ENCODE peak calls at places on chromosomes 11 and 22, in nine cellular contexts. C is CD8-positive, alpha-beta memory T cell; F is heart left ventricle; B is H9; H is thoracic aorta; P is ovary; Y is IMR-90; V is CD4-positive, CD25-positive, alpha-beta regulatory T cell; Z is heart right ventricle. K is an unnamed sample.
A peak's percentile ranks its signal among the peaks of the same experiment; 100 is the strongest.

GRCh38 chr22:39446239-39446721 is 10.5 kb upstream of the MGAT3 start:
- DNase-seq in C (peak; percentile 40), F (no peak), B (peak; percentile 74), H (no peak), P (no peak), Y (no peak), V (no peak), Z (no peak), K (no peak)

GRCh38 chr22:25081409-25081824 is 118.2 kb upstream of the CRYBB3 start:
- DNase-seq in C (peak; percentile 66), F (no peak), B (no peak), H (no peak), P (no peak), Y (peak; percentile 4), V (peak; percentile 73), Z (no peak), K (peak; percentile 30)

GRCh38 chr11:27977031-27977430 is 130.9 kb downstream of the KIF18A start:
- DNase-seq in C (no peak), F (no peak), B (no peak), H (no peak), P (no peak), Y (peak; percentile 17), V (no peak), Z (no peak), K (peak; percentile 50)

GRCh38 chr11:130237282-130238006 is 77.3 kb downstream of the ZBTB44 start:
- DNase-seq in C (no peak), F (no peak), B (no peak), H (no peak), P (no peak), Y (peak; percentile 14), V (no peak), Z (no peak), K (no peak)

GRCh38 chr11:68006606-68007166 is 2.8 kb upstream of the UNC93B1 start:
- DNase-seq in C (no peak), F (no peak), B (no peak), H (no peak), P (no peak), Y (no peak), V (no peak), Z (peak; percentile 4), K (no peak)

GRCh38 chr11:8777907-8778767 is 95.5 kb downstream of the RPL27A start:
- DNase-seq in C (no peak), F (peak; percentile 74), B (no peak), H (peak; percentile 53), P (peak; percentile 84), Y (peak; percentile 71), V (no peak), Z (peak; percentile 62), K (peak; percentile 50)

GRCh38 chr11:125063429-125064043 is 431 bp downstream of the SLC37A2 start:
- DNase-seq in C (peak; percentile 30), F (no peak), B (peak; percentile 56), H (no peak), P (no peak), Y (no peak), V (peak; percentile 13), Z (no peak), K (no peak)

GRCh38 chr11:111177037-111177988 is 68.2 kb upstream of the POU2AF2 start:
- DNase-seq in C (no peak), F (no peak), B (no peak), H (no peak), P (no peak), Y (no peak), V (no peak), Z (no peak), K (no peak)

GRCh38 chr22:44494497-44494896 is 3.5 kb downstream of the RTL6 start:
- DNase-seq in C (no peak), F (no peak), B (no peak), H (no peak), P (no peak), Y (no peak), V (no peak), Z (no peak), K (no peak)

GRCh38 chr11:122791836-122792235 is 46.5 kb upstream of the CRTAM start:
- DNase-seq in C (no peak), F (no peak), B (no peak), H (no peak), P (no peak), Y (peak; percentile 78), V (no peak), Z (no peak), K (no peak)

GRCh38 chr22:38269466-38269865 is 3.3 kb downstream of the TMEM184B start:
- DNase-seq in C (no peak), F (no peak), B (peak; percentile 13), H (no peak), P (no peak), Y (no peak), V (no peak), Z (no peak), K (no peak)

GRCh38 chr22:20128902-20129746 is 2.5 kb upstream of the ZDHHC8 start:
- DNase-seq in C (peak; percentile 74), F (no peak), B (peak; percentile 75), H (no peak), P (no peak), Y (peak; percentile 23), V (peak; percentile 57), Z (no peak), K (peak; percentile 20)

GRCh38 chr22:23216331-23217170 is 36.2 kb downstream of the BCR start:
- DNase-seq in C (peak; percentile 58), F (no peak), B (no peak), H (no peak), P (peak; percentile 23), Y (no peak), V (peak; percentile 79), Z (no peak), K (no peak)

GRCh38 chr11:35418847-35419712 is at the start of gene SLC1A2:
- DNase-seq in C (no peak), F (peak; percentile 66), B (peak; percentile 65), H (no peak), P (no peak), Y (peak; percentile 19), V (peak; percentile 26), Z (peak; percentile 25), K (no peak)

DNA sequence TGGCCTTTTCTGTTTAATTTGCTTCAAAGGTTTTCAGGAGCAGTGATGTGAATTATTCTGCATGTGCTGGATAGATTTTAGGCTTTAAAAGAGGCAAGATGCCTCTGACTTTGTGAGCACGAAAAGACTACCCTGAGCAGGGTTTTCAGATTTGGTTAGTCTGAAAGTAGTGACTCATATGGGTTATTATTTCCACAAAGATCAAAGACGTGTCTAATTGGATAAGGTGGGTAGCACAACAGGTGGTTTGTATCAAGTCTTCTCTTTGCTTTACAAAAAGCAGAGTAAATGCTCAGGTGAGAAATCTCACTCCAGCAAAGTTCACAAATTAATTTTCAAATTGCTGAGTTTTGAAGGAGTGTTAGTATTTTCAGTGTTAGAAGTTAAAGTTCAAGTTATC is 37.6 kb upstream of the DBX1 start:
- DNase-seq in C (no peak), F (no peak), B (no peak), H (no peak), P (no peak), Y (no peak), V (peak; percentile 3), Z (no peak), K (no peak)
- H3K27me3 ChIP-seq in C (no peaks in the 10 kb centered on the region), F (no peaks in the 10 kb centered on the region), B (peaks cover 50% of the 10 kb centered on the region), H (no peaks in the 10 kb centered on the region), P (no peaks in the 10 kb centered on the region), Y (peaks cover 13% of the 10 kb centered on the region), V (peaks cover 6% of the 10 kb centered on the region), Z (peaks cover 50% of the 10 kb centered on the region), K (no peaks in the 10 kb centered on the region)

GRCh38 chr11:69841859-69842698 is 22.9 kb upstream of the FGF3 start:
- DNase-seq in C (no peak), F (no peak), B (peak; percentile 75), H (no peak), P (peak; percentile 4), Y (peak; percentile 13), V (peak; percentile 34), Z (no peak), K (no peak)
- H3K27me3 ChIP-seq in C (no peaks in the 10 kb centered on the region), F (no peaks in the 10 kb centered on the region), B (no peaks in the 10 kb centered on the region), H (no peaks in the 10 kb centered on the region), P (no peaks in the 10 kb centered on the region), Y (peaks cover 45% of the 10 kb centered on the region), V (no peaks in the 10 kb centered on the region), Z (peaks cover 44% of the 10 kb centered on the region), K (no peaks in the 10 kb centered on the region)

GRCh38 chr11:18769802-18770456 is 21.7 kb downstream of the PTPN5 start:
- DNase-seq in C (no peak), F (no peak), B (peak; percentile 76), H (no peak), P (no peak), Y (no peak), V (no peak), Z (no peak), K (no peak)
- H3K27me3 ChIP-seq in C (no peaks in the 10 kb centered on the region), F (no peaks in the 10 kb centered on the region), B (no peaks in the 10 kb centered on the region), H (no peaks in the 10 kb centered on the region), P (no peaks in the 10 kb centered on the region), Y (peaks cover 35% of the 10 kb centered on the region), V (peaks cover 3% of the 10 kb centered on the region), Z (no peaks in the 10 kb centered on the region), K (no peaks in the 10 kb centered on the region)

GRCh38 chr11:83026229-83026628 is 45.5 kb downstream of the RAB30 start:
- DNase-seq in C (no peak), F (no peak), B (no peak), H (no peak), P (no peak), Y (no peak), V (no peak), Z (no peak), K (no peak)
- H3K27me3 ChIP-seq in C (no peaks in the 10 kb centered on the region), F (no peaks in the 10 kb centered on the region), B (no peaks in the 10 kb centered on the region), H (no peaks in the 10 kb centered on the region), P (no peaks in the 10 kb centered on the region), Y (no peaks in the 10 kb centered on the region), V (no peaks in the 10 kb centered on the region), Z (no peaks in the 10 kb centered on the region), K (no peaks in the 10 kb centered on the region)

GRCh38 chr11:117744471-117745280 is 52.3 kb downstream of the DSCAML1 start:
- DNase-seq in C (no peak), F (no peak), B (no peak), H (no peak), P (no peak), Y (no peak), V (no peak), Z (no peak), K (peak; percentile 7)
- H3K27me3 ChIP-seq in C (peaks cover 7% of the 10 kb centered on the region), F (no peaks in the 10 kb centered on the region), B (no peaks in the 10 kb centered on the region), H (no peaks in the 10 kb centered on the region), P (no peaks in the 10 kb centered on the region), Y (peaks cover 2% of the 10 kb centered on the region), V (peaks cover 6% of the 10 kb centered on the region), Z (no peaks in the 10 kb centered on the region), K (peaks cover 4% of the 10 kb centered on the region)

GRCh38 chr22:17479129-17479528 is 84.2 kb upstream of the SLC25A18 start:
- DNase-seq in C (no peak), F (no peak), B (no peak), H (no peak), P (no peak), Y (no peak), V (no peak), Z (no peak), K (no peak)

GRCh38 chr22:17475318-17476212 is 87.7 kb upstream of the SLC25A18 start:
- DNase-seq in C (no peak), F (no peak), B (no peak), H (no peak), P (no peak), Y (no peak), V (no peak), Z (no peak), K (no peak)

GRCh38 chr22:17477401-17477833 is 85.9 kb upstream of the SLC25A18 start:
- DNase-seq in C (no peak), F (peak; percentile 71), B (no peak), H (no peak), P (no peak), Y (no peak), V (no peak), Z (peak; percentile 29), K (no peak)

GRCh38 chr22:17472886-17473285 is 90.4 kb upstream of the SLC25A18 start:
- DNase-seq in C (no peak), F (no peak), B (no peak), H (no peak), P (no peak), Y (no peak), V (no peak), Z (no peak), K (no peak)

GRCh38 chr22:17476838-17477237 is 86.5 kb upstream of the SLC25A18 start:
- DNase-seq in C (no peak), F (no peak), B (no peak), H (no peak), P (no peak), Y (no peak), V (no peak), Z (no peak), K (no peak)
- H3K27me3 ChIP-seq in C (no peaks in the 10 kb centered on the region), F (no peaks in the 10 kb centered on the region), B (no peaks in the 10 kb centered on the region), H (no peaks in the 10 kb centered on the region), P (no peaks in the 10 kb centered on the region), Y (peaks cover 3% of the 10 kb centered on the region), V (peaks cover 4% of the 10 kb centered on the region), Z (no peaks in the 10 kb centered on the region), K (no peaks in the 10 kb centered on the region)